ENCODE peak calls at places on chromosome 16, in five cellular contexts. J, T, A, F and O are unnamed samples.

GRCh38 chr16:86732621-86733297 is 154.4 kb downstream of the FOXL1 start:
- DNase-seq in J (no peak), T (peak), A (no peak), F (no peak), O (peak)

GRCh38 chr16:83928341-83929055 is 24.5 kb upstream of the OSGIN1 start:
- DNase-seq in J (no peak), T (no peak), A (peak), F (no peak), O (peak)

GRCh38 chr16:85768225-85768624 is 17.3 kb upstream of the C16orf74 start:
- DNase-seq in J (no peak), T (no peak), A (no peak), F (no peak), O (no peak)

GRCh38 chr16:85898521-85899442 is at the start of gene IRF8:
- DNase-seq in J (no peak), T (peak), A (no peak), F (peak), O (peak)

GRCh38 chr16:77062878-77063566 is 128.0 kb upstream of the MON1B start:
- DNase-seq in J (no peak), T (no peak), A (no peak), F (no peak), O (no peak)

GRCh38 chr16:48810436-48810802 is 200.4 kb upstream of the N4BP1 start:
- DNase-seq in J (no peak), T (no peak), A (no peak), F (no peak), O (no peak)

GRCh38 chr16:86384263-86384649 is 126.1 kb upstream of the FOXF1 start:
- DNase-seq in J (no peak), T (no peak), A (no peak), F (no peak), O (no peak)

GRCh38 chr16:4535627-4536108 is 2.9 kb downstream of the CDIP1 start:
- DNase-seq in J (no peak), T (no peak), A (no peak), F (no peak), O (no peak)

GRCh38 chr16:17431012-17431411 is 39.7 kb downstream of the XYLT1 start:
- DNase-seq in J (no peak), T (no peak), A (no peak), F (no peak), O (peak)

GRCh38 chr16:80968386-80969113 is 38.1 kb downstream of the CMC2 start:
- DNase-seq in J (no peak), T (no peak), A (peak), F (peak), O (peak)

GRCh38 chr16:85321856-85322271 is 209.6 kb upstream of the CIBAR2 start:
- DNase-seq in J (peak), T (no peak), A (peak), F (no peak), O (peak)

GRCh38 chr16:49799172-49799571 is 56.7 kb downstream of the ZNF423 start:
- DNase-seq in J (no peak), T (no peak), A (no peak), F (no peak), O (peak)

GRCh38 chr16:50303605-50304466 is 37.5 kb downstream of the ADCY7 start:
- DNase-seq in J (no peak), T (no peak), A (no peak), F (no peak), O (peak)

GRCh38 chr16:48978501-48978900 is 303.1 kb downstream of the CBLN1 start:
- DNase-seq in J (no peak), T (no peak), A (no peak), F (no peak), O (no peak)

GRCh38 chr16:49766280-49766679 is 89.6 kb downstream of the ZNF423 start:
- DNase-seq in J (no peak), T (no peak), A (no peak), F (no peak), O (no peak)

GRCh38 chr16:77920984-77921383 is 101.4 kb upstream of the CLEC3A start:
- DNase-seq in J (no peak), T (no peak), A (no peak), F (no peak), O (no peak)

GRCh38 chr16:50684823-50685455 is 3.8 kb upstream of the SNX20 start:
- DNase-seq in J (no peak), T (no peak), A (no peak), F (no peak), O (no peak)

GRCh38 chr16:26198221-26198620 is 506.5 kb downstream of the HS3ST4 start:
- DNase-seq in J (no peak), T (no peak), A (no peak), F (no peak), O (no peak)

GRCh38 chr16:65660390-65660789 is 538.5 kb upstream of the CDH11 start:
- DNase-seq in J (no peak), T (no peak), A (peak), F (no peak), O (peak)

GRCh38 chr16:7508656-7509055 is 176.0 kb downstream of the RBFOX1 start:
- DNase-seq in J (no peak), T (no peak), A (no peak), F (no peak), O (no peak)

GRCh38 chr16:3029499-3030127 is 5.8 kb downstream of the THOC6 start:
- DNase-seq in J (no peak), T (no peak), A (no peak), F (no peak), O (no peak)

GRCh38 chr16:52074133-52074532 is 472.8 kb downstream of the TOX3 start:
- DNase-seq in J (no peak), T (no peak), A (no peak), F (no peak), O (no peak)

GRCh38 chr16:28561557-28562187 is 8.0 kb downstream of the SGF29 start:
- DNase-seq in J (no peak), T (no peak), A (no peak), F (no peak), O (no peak)

GRCh38 chr16:85149776-85150175 is 37.5 kb upstream of the CIBAR2 start:
- DNase-seq in J (no peak), T (no peak), A (peak), F (no peak), O (no peak)

GRCh38 chr16:69823831-69824563 is 61.9 kb downstream of the WWP2 start:
- DNase-seq in J (no peak), T (peak), A (no peak), F (no peak), O (no peak)

GRCh38 chr16:84370723-84371552 is 2.6 kb downstream of the ATP2C2 start:
- DNase-seq in J (no peak), T (no peak), A (no peak), F (peak), O (no peak)

GRCh38 chr16:89020068-89020924 is 43.3 kb upstream of the CBFA2T3 start:
- DNase-seq in J (no peak), T (no peak), A (no peak), F (no peak), O (no peak)

GRCh38 chr16:49280022-49280741 is 1.5 kb downstream of the CBLN1 start:
- DNase-seq in J (no peak), T (peak), A (no peak), F (no peak), O (no peak)

GRCh38 chr16:6977906-6978305 is 354.7 kb upstream of the RBFOX1 start:
- DNase-seq in J (no peak), T (no peak), A (no peak), F (no peak), O (no peak)

GRCh38 chr16:57091990-57092785 is at the start of gene CPNE2:
- DNase-seq in J (peak), T (peak), A (peak), F (peak), O (peak)
- TF ChIP-seq CTCF in J (no peak), T (no peak), A (peak), F (no peak), O (no peak)

GRCh38 chr16:11353158-11353557 is 7.9 kb downstream of the RMI2 start:
- DNase-seq in J (no peak), T (no peak), A (no peak), F (no peak), O (no peak)
- TF ChIP-seq CTCF in J (no peak), T (no peak), A (no peak), F (no peak), O (no peak)

DNA sequence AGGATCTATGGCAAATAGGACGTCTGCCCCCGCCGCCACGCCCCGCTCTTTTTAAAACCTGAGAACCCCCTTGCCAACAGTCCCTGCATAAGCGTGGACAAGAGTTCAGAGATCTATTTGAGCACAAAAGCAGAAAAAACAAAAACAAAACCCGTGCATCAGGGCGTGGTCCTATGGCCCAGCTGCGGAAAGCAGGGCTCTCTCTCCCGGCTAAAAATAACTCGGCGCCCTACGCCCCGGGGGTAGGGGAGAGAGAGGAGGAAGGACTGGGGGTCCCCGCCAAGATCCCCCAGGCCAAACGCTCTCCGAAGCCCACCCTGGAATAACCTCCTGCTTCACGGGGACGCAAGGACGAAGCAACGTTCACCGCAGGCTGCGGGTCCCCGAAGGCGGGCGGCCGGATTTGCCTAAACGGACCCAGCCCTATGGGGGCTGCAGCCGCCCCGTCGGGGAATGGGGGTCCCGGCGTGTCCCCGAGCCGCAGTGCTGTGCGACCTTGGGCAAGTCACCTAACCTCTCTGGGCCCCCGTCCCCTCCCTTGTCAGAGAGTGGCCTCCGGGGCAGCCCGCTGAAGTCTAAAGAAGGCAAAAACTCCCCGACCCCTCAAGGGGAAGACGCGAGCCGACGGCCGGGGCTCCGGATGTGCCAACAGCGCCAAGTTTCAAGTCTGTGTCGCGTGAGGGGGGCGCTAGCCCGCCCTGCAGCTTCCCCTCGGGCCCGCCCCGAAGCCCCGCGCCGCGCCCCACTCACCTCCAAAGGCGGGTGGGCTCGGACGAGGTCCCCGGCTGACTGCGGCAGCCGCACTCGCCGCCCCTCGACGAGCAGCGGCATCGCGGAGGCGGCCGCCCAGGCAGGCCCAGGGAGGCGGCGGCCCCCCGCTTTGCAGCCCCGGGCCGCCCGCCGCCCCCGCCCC is 477 bp downstream of the NTAN1 start:
- DNase-seq in J (no peak), T (no peak), A (no peak), F (no peak), O (no peak)
- TF ChIP-seq CTCF in J (peak), T (peak), A (no peak), F (no peak), O (no peak)

GRCh38 chr16:29898786-29899515 is 399 bp downstream of the SEZ6L2 start:
- DNase-seq in J (peak), T (peak), A (no peak), F (peak), O (peak)

GRCh38 chr16:29899516-29900101 is at the start of gene SEZ6L2:
- DNase-seq in J (peak), T (peak), A (peak), F (peak), O (peak)

GRCh38 chr16:29898135-29898534 is 1.2 kb downstream of the SEZ6L2 start:
- DNase-seq in J (no peak), T (no peak), A (no peak), F (no peak), O (no peak)

GRCh38 chr16:29896841-29897240 is 2.5 kb downstream of the SEZ6L2 start:
- DNase-seq in J (no peak), T (no peak), A (no peak), F (no peak), O (no peak)

DNA sequence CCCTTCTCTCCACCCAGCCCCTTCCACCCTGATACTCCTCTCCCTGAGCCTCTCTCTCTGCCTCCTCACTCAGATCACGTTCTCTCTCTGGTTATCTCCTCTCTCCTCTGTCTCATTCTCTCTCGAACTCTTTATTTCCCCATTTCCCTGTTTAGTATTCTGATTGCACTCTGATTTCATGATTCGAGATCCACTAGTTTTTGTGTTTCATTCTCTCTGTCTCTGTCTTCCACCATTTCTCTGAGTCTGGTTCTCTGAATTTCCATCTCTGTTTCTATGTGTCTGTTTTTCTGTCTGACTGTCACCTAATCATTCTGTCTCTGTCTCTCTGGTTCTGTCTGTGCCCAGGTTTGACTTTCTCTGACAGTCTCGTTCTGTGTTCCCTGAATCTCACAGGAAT is 2.0 kb downstream of the SEZ6L2 start:
- DNase-seq in J (no peak), T (no peak), A (no peak), F (no peak), O (no peak)
- TF ChIP-seq CTCF in J (no peak), T (no peak), A (no peak), F (no peak), O (no peak)

GRCh38 chr16:234468-235305 is at the start of gene FAM234A:
- DNase-seq in J (peak), T (peak), A (peak), F (peak), O (peak)
- TF ChIP-seq CTCF in J (no peak), T (no peak), A (peak), F (peak), O (peak)

GRCh38 chr16:61921373-61921772 is 114.9 kb downstream of the CDH8 start:
- DNase-seq in J (no peak), T (no peak), A (no peak), F (no peak), O (no peak)
- TF ChIP-seq CTCF in J (no peak), T (no peak), A (no peak), F (no peak), O (no peak)